ENCODE peak calls at places on chromosomes 6 and 20, in eight cellular contexts. J, I, Z, M, H, K, X and S are unnamed samples.

GRCh38 chr6:108120311-108120710 is 45.5 kb upstream of the NR2E1 start:
- DNase-seq in J (no peak), I (no peak), Z (no peak), M (no peak), H (no peak), K (no peak), X (no peak), S (no peak)

GRCh38 chr6:126145386-126145785 is 159.0 kb downstream of the TRMT11 start:
- DNase-seq in J (no peak), I (no peak), Z (no peak), M (no peak), H (no peak), K (no peak), X (no peak), S (no peak)

GRCh38 chr20:62511915-62512610 is 36.3 kb upstream of the GATA5 start:
- DNase-seq in J (no peak), I (no peak), Z (no peak), M (peak; percentile 48), H (peak; percentile 83), K (no peak), X (no peak), S (no peak)

GRCh38 chr20:50805349-50805684 is 10.5 kb downstream of the BCAS4 start:
- DNase-seq in J (no peak), I (no peak), Z (no peak), M (no peak), H (no peak), K (no peak), X (no peak), S (no peak)

GRCh38 chr6:49515485-49516146 is 15.9 kb downstream of the GLYATL3 start:
- DNase-seq in J (no peak), I (no peak), Z (no peak), M (no peak), H (no peak), K (no peak), X (no peak), S (no peak)

GRCh38 chr6:43263314-43264178 is 20.3 kb downstream of the TTBK1 start:
- DNase-seq in J (peak; percentile 76), I (peak; percentile 62), Z (peak; percentile 60), M (peak; percentile 61), H (peak; percentile 90), K (no peak), X (peak; percentile 75), S (peak; percentile 66)

GRCh38 chr20:49821850-49822249 is 9.2 kb downstream of the SLC9A8 start:
- DNase-seq in J (peak; percentile 24), I (peak; percentile 71), Z (no peak), M (no peak), H (no peak), K (no peak), X (peak; percentile 77), S (peak; percentile 77)

GRCh38 chr6:47161176-47161687 is 119.1 kb upstream of the ADGRF1 start:
- DNase-seq in J (no peak), I (peak; percentile 36), Z (no peak), M (no peak), H (no peak), K (no peak), X (peak; percentile 63), S (peak; percentile 65)

GRCh38 chr6:89475634-89476033 is 42.7 kb downstream of the ANKRD6 start:
- DNase-seq in J (no peak), I (no peak), Z (no peak), M (no peak), H (no peak), K (no peak), X (peak; percentile 26), S (peak; percentile 37)

GRCh38 chr20:19205999-19206398 is 6.4 kb upstream of the SLC24A3 start:
- DNase-seq in J (peak; percentile 61), I (peak; percentile 10), Z (peak; percentile 71), M (peak; percentile 47), H (peak; percentile 79), K (no peak), X (peak; percentile 44), S (peak; percentile 45)

GRCh38 chr6:31094389-31094881 is 17.9 kb downstream of the C6orf15 start:
- DNase-seq in J (no peak), I (no peak), Z (no peak), M (no peak), H (no peak), K (no peak), X (peak; percentile 48), S (peak; percentile 30)

GRCh38 chr6:12584631-12585405 is 131.7 kb upstream of the PHACTR1 start:
- DNase-seq in J (peak; percentile 32), I (no peak), Z (peak; percentile 20), M (no peak), H (no peak), K (no peak), X (peak; percentile 72), S (no peak)

GRCh38 chr6:49526598-49526997 is 23.9 kb upstream of the C6orf141 start:
- DNase-seq in J (no peak), I (no peak), Z (no peak), M (no peak), H (no peak), K (no peak), X (no peak), S (no peak)

GRCh38 chr20:38184098-38184497 is 19.0 kb upstream of the TGM2 start:
- DNase-seq in J (no peak), I (no peak), Z (no peak), M (no peak), H (no peak), K (no peak), X (no peak), S (no peak)

GRCh38 chr6:12576389-12576788 is 140.2 kb upstream of the PHACTR1 start:
- DNase-seq in J (no peak), I (peak; percentile 58), Z (no peak), M (no peak), H (no peak), K (peak; percentile 50), X (peak; percentile 48), S (peak; percentile 91)

GRCh38 chr20:4546786-4547185 is 174.9 kb upstream of the PRND start:
- DNase-seq in J (no peak), I (peak; percentile 91), Z (no peak), M (no peak), H (no peak), K (peak; percentile 83), X (peak; percentile 66), S (peak; percentile 69)

GRCh38 chr20:37505263-37506165 is 15.5 kb upstream of the NNAT start:
- DNase-seq in J (no peak), I (no peak), Z (no peak), M (no peak), H (no peak), K (no peak), X (no peak), S (no peak)

GRCh38 chr6:168819546-168819945 is 378.6 kb downstream of the SMOC2 start:
- DNase-seq in J (no peak), I (no peak), Z (no peak), M (no peak), H (no peak), K (no peak), X (no peak), S (no peak)

GRCh38 chr6:168817558-168818159 is 376.7 kb downstream of the SMOC2 start:
- DNase-seq in J (no peak), I (no peak), Z (no peak), M (no peak), H (no peak), K (no peak), X (no peak), S (no peak)

DNA sequence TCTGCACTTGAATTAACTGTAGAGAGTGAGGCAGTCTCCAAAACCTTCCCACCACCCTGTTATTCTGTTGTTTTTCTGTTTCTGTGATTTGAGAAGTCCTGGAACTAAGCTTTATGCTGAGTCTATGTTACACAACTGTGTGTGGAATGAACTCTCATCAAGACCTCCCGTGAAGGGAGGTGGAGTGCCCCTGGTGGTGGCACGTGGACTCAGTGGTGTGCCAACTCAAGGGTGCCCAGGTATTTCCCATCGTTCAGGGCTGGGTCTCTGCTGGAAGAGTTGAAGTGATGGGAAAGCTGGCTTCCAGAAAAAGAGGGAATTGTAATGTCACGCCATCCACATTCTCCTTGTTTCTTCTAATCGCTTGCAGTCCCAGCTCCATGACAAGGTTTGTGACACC is 374.2 kb downstream of the SMOC2 start:
- DNase-seq in J (no peak), I (no peak), Z (no peak), M (no peak), H (no peak), K (no peak), X (no peak), S (no peak)
- TF ChIP-seq CTCF in J (no peak), I (no peak), Z (no peak), M (peak; percentile 22), H (peak; percentile 25), K (no peak), X (peak; percentile 5), S (peak; percentile 13)

GRCh38 chr6:18533793-18534192 is 146.6 kb downstream of the RNF144B start:
- DNase-seq in J (no peak), I (no peak), Z (no peak), M (no peak), H (no peak), K (no peak), X (no peak), S (no peak)

GRCh38 chr6:18530201-18530600 is 143.1 kb downstream of the RNF144B start:
- DNase-seq in J (no peak), I (no peak), Z (no peak), M (no peak), H (no peak), K (no peak), X (no peak), S (no peak)

GRCh38 chr6:18528084-18528743 is 141.1 kb downstream of the RNF144B start:
- DNase-seq in J (no peak), I (peak; percentile 13), Z (no peak), M (no peak), H (no peak), K (no peak), X (peak; percentile 31), S (peak; percentile 46)
- TF ChIP-seq CTCF in J (peak; percentile 25), I (peak; percentile 45), Z (peak; percentile 27), M (peak; percentile 38), H (peak; percentile 33), K (peak; percentile 26), X (peak; percentile 25), S (peak; percentile 25)

DNA sequence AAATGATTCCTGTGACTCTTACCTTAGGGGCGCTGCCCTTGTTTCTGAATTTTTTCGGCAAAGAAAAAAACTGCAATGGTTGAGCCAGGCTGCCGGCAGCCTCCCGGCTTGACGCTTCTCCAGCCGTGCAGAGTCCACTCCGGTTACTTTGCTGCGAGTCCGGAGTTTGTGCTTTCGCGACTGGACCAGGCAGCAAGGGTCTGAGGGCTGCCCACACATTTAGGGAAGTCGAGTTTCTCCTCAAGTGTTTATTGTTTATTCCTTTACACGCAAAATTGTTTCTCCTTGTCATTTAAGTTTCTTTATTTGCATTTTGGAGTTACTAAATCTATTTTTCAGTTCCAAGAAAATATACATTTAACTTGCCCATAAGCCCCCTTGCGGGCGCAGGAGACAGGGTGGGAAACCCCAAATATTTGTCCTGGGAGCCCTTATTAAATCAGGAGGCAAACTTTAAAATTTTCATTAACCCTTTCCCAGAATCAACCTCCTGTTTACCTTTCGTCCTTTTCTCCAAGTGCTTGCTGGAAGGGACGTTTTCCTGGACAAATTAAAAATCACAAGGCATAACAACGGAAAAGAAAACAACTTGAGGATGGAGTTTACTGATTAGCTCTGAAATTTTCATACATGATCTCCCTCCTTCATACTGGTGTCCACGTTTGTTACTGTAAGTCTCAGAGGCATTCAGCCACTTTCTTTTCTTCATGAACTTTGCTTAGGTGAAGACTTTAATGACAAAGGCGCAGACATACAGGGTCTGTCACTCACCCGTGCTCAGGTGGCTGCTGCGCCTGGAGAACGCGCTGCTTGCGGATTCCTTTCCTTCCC is 1.7 kb upstream of the PDE10A start:
- DNase-seq in J (no peak), I (no peak), Z (no peak), M (no peak), H (no peak), K (no peak), X (peak; percentile 51), S (peak; percentile 29)
- TF ChIP-seq CTCF in J (no peak), I (no peak), Z (no peak), M (no peak), H (peak; percentile 30), K (no peak), X (peak; percentile 38), S (no peak)

GRCh38 chr6:157046776-157047175 is 269.6 kb downstream of the ARID1B start:
- DNase-seq in J (no peak), I (peak; percentile 30), Z (no peak), M (no peak), H (no peak), K (no peak), X (no peak), S (no peak)
- TF ChIP-seq CTCF in J (no peak), I (no peak), Z (no peak), M (no peak), H (no peak), K (no peak), X (no peak), S (no peak)